ENCODE peak calls at places on chromosomes 3 and 15, in five cellular contexts. One of them, this sample, is unnamed.

GRCh38 chr15:42065008-42065407 is 29.4 kb downstream of the PLA2G4D start:
- DNase-seq in K562: no peak
- DNase-seq in hepatocyte: peak; percentile 7
- DNase-seq in colonic mucosa: peak; percentile 18
- DNase-seq in CD8-positive, alpha-beta T cell: no peak
- DNase-seq in this sample: no peak

GRCh38 chr15:73346735-73347312 is 21.9 kb downstream of the HCN4 start:
- DNase-seq in K562: peak; percentile 75
- DNase-seq in hepatocyte: peak; percentile 88
- DNase-seq in colonic mucosa: peak; percentile 67
- DNase-seq in CD8-positive, alpha-beta T cell: peak; percentile 58
- DNase-seq in this sample: peak; percentile 30

GRCh38 chr3:114093596-114093995 is 37.1 kb downstream of the QTRT2 start:
- DNase-seq in K562: no peak
- DNase-seq in hepatocyte: peak; percentile 33
- DNase-seq in colonic mucosa: no peak
- DNase-seq in CD8-positive, alpha-beta T cell: no peak
- DNase-seq in this sample: no peak

GRCh38 chr3:187925326-187925725 is 180.1 kb upstream of the BCL6 start:
- DNase-seq in K562: no peak
- DNase-seq in hepatocyte: no peak
- DNase-seq in colonic mucosa: no peak
- DNase-seq in CD8-positive, alpha-beta T cell: no peak
- DNase-seq in this sample: no peak

GRCh38 chr15:63982381-63982854 is 63.9 kb downstream of the DAPK2 start:
- DNase-seq in K562: no peak
- DNase-seq in hepatocyte: no peak
- DNase-seq in colonic mucosa: peak; percentile 13
- DNase-seq in CD8-positive, alpha-beta T cell: no peak
- DNase-seq in this sample: no peak

GRCh38 chr15:63833246-63833696 is 477 bp downstream of the HERC1 start:
- DNase-seq in K562: peak; percentile 68
- DNase-seq in hepatocyte: peak; percentile 72
- DNase-seq in colonic mucosa: peak; percentile 44
- DNase-seq in CD8-positive, alpha-beta T cell: peak; percentile 28
- DNase-seq in this sample: peak; percentile 18

GRCh38 chr3:111967071-111967470 is 11.8 kb upstream of the ABHD10 start:
- DNase-seq in K562: no peak
- DNase-seq in hepatocyte: peak; percentile 7
- DNase-seq in colonic mucosa: no peak
- DNase-seq in CD8-positive, alpha-beta T cell: no peak
- DNase-seq in this sample: no peak

GRCh38 chr3:24242012-24242698 is 252.5 kb downstream of the THRB start:
- DNase-seq in K562: no peak
- DNase-seq in hepatocyte: no peak
- DNase-seq in colonic mucosa: no peak
- DNase-seq in CD8-positive, alpha-beta T cell: no peak
- DNase-seq in this sample: no peak

GRCh38 chr3:53134631-53135232 is 4.5 kb upstream of the RFT1 start:
- DNase-seq in K562: peak; percentile 48
- DNase-seq in hepatocyte: peak; percentile 85
- DNase-seq in colonic mucosa: peak; percentile 88
- DNase-seq in CD8-positive, alpha-beta T cell: peak; percentile 50
- DNase-seq in this sample: peak; percentile 43

GRCh38 chr15:46232471-46232870 is 597.6 kb downstream of the SQOR start:
- DNase-seq in K562: no peak
- DNase-seq in hepatocyte: no peak
- DNase-seq in colonic mucosa: no peak
- DNase-seq in CD8-positive, alpha-beta T cell: no peak
- DNase-seq in this sample: no peak

GRCh38 chr3:43155464-43156121 is 49.7 kb upstream of the POMGNT2 start:
- DNase-seq in K562: peak; percentile 40
- DNase-seq in hepatocyte: peak; percentile 82
- DNase-seq in colonic mucosa: peak; percentile 60
- DNase-seq in CD8-positive, alpha-beta T cell: no peak
- DNase-seq in this sample: no peak

GRCh38 chr15:81530271-81530670 is 156.3 kb upstream of the TMC3 start:
- DNase-seq in K562: no peak
- DNase-seq in hepatocyte: no peak
- DNase-seq in colonic mucosa: no peak
- DNase-seq in CD8-positive, alpha-beta T cell: no peak
- DNase-seq in this sample: no peak

DNA sequence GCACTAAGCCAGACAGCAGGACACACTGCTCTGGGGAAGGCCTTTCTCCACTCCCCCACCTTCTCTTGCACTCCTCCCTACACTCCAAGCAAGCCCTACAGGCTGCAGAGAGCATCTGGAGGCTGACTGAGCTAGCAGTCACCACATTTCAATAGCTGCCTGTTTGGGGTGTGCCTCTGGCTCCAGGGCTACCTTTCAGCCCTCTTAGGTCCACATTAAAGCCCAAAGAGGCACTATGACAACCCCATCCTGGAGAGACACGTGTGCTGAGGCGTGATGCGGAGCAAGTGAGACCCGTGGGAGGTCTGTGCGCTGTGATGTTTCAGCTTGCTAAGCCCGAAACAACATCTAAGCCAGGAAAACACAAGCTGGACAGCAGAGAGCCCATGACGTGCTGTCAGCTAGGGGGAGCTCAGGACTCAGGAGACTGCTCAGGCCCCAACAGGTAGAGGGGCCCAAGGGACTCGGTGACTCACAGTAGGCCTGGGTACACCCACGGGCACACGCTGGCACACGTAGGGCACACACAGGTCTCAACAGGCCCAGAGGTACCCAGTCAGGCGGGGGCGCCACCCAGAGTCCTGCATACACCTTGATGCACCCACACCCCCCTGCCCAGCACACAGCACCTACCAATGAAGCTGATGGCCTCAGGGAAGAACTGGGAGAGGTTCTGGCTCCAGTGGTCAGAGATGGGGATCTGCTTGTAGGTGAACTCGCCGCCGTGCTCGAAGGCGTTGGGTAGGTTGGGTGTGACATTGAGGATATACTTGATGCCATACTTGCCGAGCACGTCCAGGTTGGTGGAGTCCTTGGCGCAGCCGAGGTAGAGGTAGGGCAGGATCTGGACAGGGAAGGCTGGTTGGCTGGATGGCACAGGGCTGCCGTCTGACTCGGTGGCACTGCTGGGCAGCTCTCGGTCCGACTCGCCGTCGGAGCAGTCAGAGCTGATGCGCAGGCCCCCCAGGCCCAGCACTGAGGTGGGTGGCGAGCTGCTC is 2.8 kb downstream of the DUSP7 start:
- DNase-seq in K562: no peak
- DNase-seq in hepatocyte: no peak
- DNase-seq in colonic mucosa: no peak
- DNase-seq in CD8-positive, alpha-beta T cell: peak; percentile 43
- DNase-seq in this sample: peak; percentile 8
- H3K4me3 ChIP-seq in K562: peak overlapping the region; percentile 9
- H3K4me3 ChIP-seq in hepatocyte: no peak overlapping the region
- H3K4me3 ChIP-seq in colonic mucosa: no peak overlapping the region
- H3K4me3 ChIP-seq in CD8-positive, alpha-beta T cell: peak overlapping the region; percentile 76
- H3K4me3 ChIP-seq in this sample: peak overlapping the region; percentile 74

GRCh38 chr3:117989982-117990381 is 1044.7 kb downstream of the IGSF11 start:
- DNase-seq in K562: no peak
- DNase-seq in hepatocyte: no peak
- DNase-seq in colonic mucosa: no peak
- DNase-seq in CD8-positive, alpha-beta T cell: no peak
- DNase-seq in this sample: no peak
- H3K27ac ChIP-seq in K562: no peak overlapping the region
- H3K27ac ChIP-seq in hepatocyte: no peak overlapping the region
- H3K27ac ChIP-seq in colonic mucosa: no peak overlapping the region
- H3K27ac ChIP-seq in CD8-positive, alpha-beta T cell: no peak overlapping the region
- H3K27ac ChIP-seq in this sample: no peak overlapping the region

DNA sequence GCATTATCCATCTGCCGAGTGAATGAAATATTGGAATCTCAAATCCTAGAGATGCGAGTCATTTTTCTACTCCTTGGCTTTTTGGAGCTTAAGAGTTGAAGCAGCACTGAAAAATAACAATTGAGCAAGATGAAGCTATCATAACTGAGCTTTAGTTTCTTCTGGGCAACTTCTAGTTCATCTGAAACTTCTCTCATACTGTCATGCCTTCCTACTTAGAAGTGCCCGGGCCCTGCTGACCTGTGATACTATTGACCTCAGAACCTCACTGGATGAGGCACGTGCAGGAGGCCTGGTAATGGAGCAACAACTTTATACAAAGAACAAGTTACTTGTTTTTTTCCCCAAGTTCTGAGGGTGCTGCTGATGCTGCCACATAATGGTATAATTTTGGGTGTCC is 48.5 kb upstream of the P3H2 start:
- DNase-seq in K562: no peak
- DNase-seq in hepatocyte: no peak
- DNase-seq in colonic mucosa: no peak
- DNase-seq in CD8-positive, alpha-beta T cell: no peak
- DNase-seq in this sample: no peak
- H3K4me3 ChIP-seq in K562: no peak overlapping the region
- H3K4me3 ChIP-seq in hepatocyte: no peak overlapping the region
- H3K4me3 ChIP-seq in colonic mucosa: no peak overlapping the region
- H3K4me3 ChIP-seq in CD8-positive, alpha-beta T cell: no peak overlapping the region
- H3K4me3 ChIP-seq in this sample: no peak overlapping the region

DNA sequence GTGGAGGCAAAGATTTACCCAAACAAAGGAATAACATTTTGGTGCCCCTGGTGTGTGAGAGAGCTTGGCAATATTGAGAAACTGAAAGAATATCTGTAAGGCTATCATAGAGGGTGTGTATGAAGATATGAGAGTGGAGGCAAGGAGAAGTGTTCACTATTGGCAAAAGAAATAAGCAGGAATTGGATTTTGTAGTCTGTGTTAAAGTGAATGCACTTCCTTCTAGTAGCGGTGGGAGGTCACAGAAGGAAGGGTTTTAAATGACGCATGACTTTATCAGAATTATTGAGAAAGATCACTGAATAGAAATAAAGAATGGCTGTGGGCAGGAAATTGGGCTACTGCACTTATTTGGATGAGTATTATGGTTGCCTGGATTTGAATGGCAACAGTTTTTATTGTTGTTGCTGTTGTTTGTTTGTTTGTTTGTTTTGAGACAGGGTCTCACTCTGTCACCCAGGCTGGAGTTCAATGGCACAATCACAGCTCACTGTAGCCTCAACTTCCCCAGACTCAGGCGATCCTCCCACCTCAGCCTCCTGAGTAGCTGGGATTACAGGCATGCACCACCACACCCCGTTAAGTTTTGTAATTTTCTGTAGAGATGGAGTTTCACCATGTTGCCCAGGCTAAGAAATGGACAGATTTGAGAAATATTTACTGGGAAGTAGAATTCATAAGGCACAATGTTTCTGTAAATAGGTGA is 16.3 kb downstream of the MME start:
- DNase-seq in K562: no peak
- DNase-seq in hepatocyte: no peak
- DNase-seq in colonic mucosa: no peak
- DNase-seq in CD8-positive, alpha-beta T cell: no peak
- DNase-seq in this sample: no peak
- H3K27ac ChIP-seq in K562: no peak overlapping the region
- H3K27ac ChIP-seq in hepatocyte: no peak overlapping the region
- H3K27ac ChIP-seq in colonic mucosa: no peak overlapping the region
- H3K27ac ChIP-seq in CD8-positive, alpha-beta T cell: no peak overlapping the region
- H3K27ac ChIP-seq in this sample: no peak overlapping the region

GRCh38 chr15:67834249-67834592 is 5.6 kb downstream of the RNU6-1 start:
- DNase-seq in K562: no peak
- DNase-seq in hepatocyte: no peak
- DNase-seq in colonic mucosa: no peak
- DNase-seq in CD8-positive, alpha-beta T cell: no peak
- DNase-seq in this sample: no peak
- H3K4me3 ChIP-seq in K562: peak overlapping the region; percentile 36
- H3K4me3 ChIP-seq in hepatocyte: peak overlapping the region; percentile 0
- H3K4me3 ChIP-seq in colonic mucosa: peak overlapping the region; percentile 32
- H3K4me3 ChIP-seq in CD8-positive, alpha-beta T cell: peak overlapping the region; percentile 61
- H3K4me3 ChIP-seq in this sample: peak overlapping the region; percentile 65

DNA sequence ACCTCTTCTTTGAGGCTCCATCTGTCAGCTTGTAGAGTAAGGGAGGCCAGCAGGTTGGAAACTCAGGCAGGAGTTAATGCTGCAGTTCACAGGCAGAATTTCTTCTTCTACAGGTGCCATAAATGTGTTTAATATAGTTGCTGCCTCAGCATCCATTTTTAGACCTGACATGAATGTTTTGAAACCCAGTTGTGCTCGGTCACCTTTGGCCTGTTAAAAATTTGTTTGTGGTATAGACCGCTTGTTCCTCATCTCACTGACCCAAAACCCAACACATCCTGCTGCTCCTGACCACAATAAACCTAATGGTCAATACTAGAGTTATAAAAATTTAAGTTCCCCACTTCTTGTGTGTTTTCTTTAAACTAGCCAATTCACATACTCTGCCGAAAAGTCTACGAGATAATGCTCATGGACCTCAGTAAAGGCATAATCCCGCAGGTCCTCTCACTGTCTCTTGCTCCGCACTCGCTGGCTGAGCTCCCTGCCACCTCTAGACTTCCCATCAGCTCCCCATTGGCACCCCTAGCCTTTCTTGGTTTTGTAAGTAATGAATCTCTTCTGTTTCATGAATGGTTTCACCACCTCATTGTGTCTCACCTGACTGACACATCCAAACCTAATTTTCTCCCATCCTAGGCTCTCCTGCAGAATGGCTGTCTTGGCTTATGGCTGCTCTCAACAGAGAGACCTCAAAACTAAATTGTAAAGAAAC is 138.5 kb upstream of the STRIT1 start:
- DNase-seq in K562: no peak
- DNase-seq in hepatocyte: no peak
- DNase-seq in colonic mucosa: no peak
- DNase-seq in CD8-positive, alpha-beta T cell: no peak
- DNase-seq in this sample: no peak
- H3K27ac ChIP-seq in K562: no peak overlapping the region
- H3K27ac ChIP-seq in hepatocyte: no peak overlapping the region
- H3K27ac ChIP-seq in colonic mucosa: no peak overlapping the region
- H3K27ac ChIP-seq in CD8-positive, alpha-beta T cell: no peak overlapping the region
- H3K27ac ChIP-seq in this sample: no peak overlapping the region

GRCh38 chr3:185152433-185153169 is at the start of gene C3orf70:
- DNase-seq in K562: peak; percentile 74
- DNase-seq in hepatocyte: peak; percentile 74
- DNase-seq in colonic mucosa: peak; percentile 55
- DNase-seq in CD8-positive, alpha-beta T cell: no peak
- DNase-seq in this sample: no peak

GRCh38 chr3:185151101-185151958 is 1.5 kb downstream of the C3orf70 start:
- DNase-seq in K562: no peak
- DNase-seq in hepatocyte: no peak
- DNase-seq in colonic mucosa: no peak
- DNase-seq in CD8-positive, alpha-beta T cell: no peak
- DNase-seq in this sample: no peak

GRCh38 chr3:185153170-185153733 is 392 bp upstream of the C3orf70 start:
- DNase-seq in K562: no peak
- DNase-seq in hepatocyte: peak; percentile 24
- DNase-seq in colonic mucosa: peak; percentile 40
- DNase-seq in CD8-positive, alpha-beta T cell: no peak
- DNase-seq in this sample: no peak

GRCh38 chr3:185150561-185150960 is 2.3 kb downstream of the C3orf70 start:
- DNase-seq in K562: no peak
- DNase-seq in hepatocyte: no peak
- DNase-seq in colonic mucosa: no peak
- DNase-seq in CD8-positive, alpha-beta T cell: no peak
- DNase-seq in this sample: no peak

DNA sequence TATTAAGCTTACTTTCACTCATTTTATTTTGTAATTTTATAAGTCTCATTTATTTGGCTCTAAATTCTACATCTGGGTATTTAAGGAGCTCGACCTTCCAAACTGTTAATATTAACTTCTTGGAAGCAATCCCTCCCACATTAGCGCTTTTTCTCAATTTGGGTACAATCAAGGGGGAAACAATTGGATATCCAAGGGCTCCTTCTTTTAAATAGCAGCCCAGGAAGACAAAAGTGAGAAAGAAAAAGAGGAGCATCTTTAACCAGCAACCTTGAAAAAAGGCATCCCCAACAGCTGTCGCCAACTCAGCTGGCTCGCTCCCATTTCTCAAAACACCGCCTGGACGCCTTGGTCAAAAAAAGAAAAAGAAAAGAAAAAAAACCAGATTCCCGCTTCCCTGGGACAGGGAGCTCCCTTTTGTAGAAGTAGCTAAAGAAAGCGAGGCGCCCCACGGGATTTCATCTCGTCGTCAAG is 864 bp downstream of the C3orf70 start:
- DNase-seq in K562: no peak
- DNase-seq in hepatocyte: no peak
- DNase-seq in colonic mucosa: no peak
- DNase-seq in CD8-positive, alpha-beta T cell: no peak
- DNase-seq in this sample: no peak
- H3K4me3 ChIP-seq in K562: peak overlapping the region; percentile 35
- H3K4me3 ChIP-seq in hepatocyte: peak overlapping the region; percentile 81
- H3K4me3 ChIP-seq in colonic mucosa: peak overlapping the region; percentile 77
- H3K4me3 ChIP-seq in CD8-positive, alpha-beta T cell: peak overlapping the region; percentile 29
- H3K4me3 ChIP-seq in this sample: no peak overlapping the region

This sample was measured in effector memory CD4-positive, alpha-beta T cell.